ENCODE peak calls at places on chromosomes 7 and 10, in seven cellular contexts. F is foreskin fibroblast, P is fibroblast of pulmonary artery, Z is GM12865, S is tibial artery, B is fibroblast of the aortic adventitia, O is uterus. L is an unnamed sample.

GRCh38 chr10:104824378-104825006 is 183.4 kb downstream of the SORCS3 start:
- DNase-seq in Z (peak), P (peak), S (no peak), F (peak), O (no peak), B (peak), L (peak)

GRCh38 chr10:14062528-14063260 is 268.0 kb downstream of the FRMD4A start:
- DNase-seq in O (no peak), P (peak), Z (no peak), B (peak), S (no peak), F (peak), L (peak)

GRCh38 chr7:5478568-5479045 is 55.0 kb upstream of the TNRC18 start:
- DNase-seq in S (no peak), P (no peak), O (no peak), B (no peak), F (peak), Z (no peak), L (no peak)

GRCh38 chr10:6103591-6103990 is 14.8 kb downstream of the RBM17 start:
- DNase-seq in B (no peak), S (no peak), P (no peak), Z (no peak), F (no peak), O (no peak), L (no peak)

GRCh38 chr7:157763279-157764000 is 426.6 kb downstream of the DNAJB6 start:
- DNase-seq in Z (no peak), F (no peak), O (no peak), B (no peak), P (no peak), S (no peak), L (no peak)

GRCh38 chr10:91313761-91314520 is 93.5 kb downstream of the PCGF5 start:
- DNase-seq in Z (no peak), B (peak), S (no peak), P (peak), F (peak), O (no peak), L (peak)

GRCh38 chr10:1807196-1807595 is 69.9 kb upstream of the ADARB2 start:
- DNase-seq in O (no peak), F (no peak), Z (no peak), B (no peak), S (no peak), P (no peak), L (no peak)

GRCh38 chr7:119351320-119351719 is 921.7 kb upstream of the KCND2 start:
- DNase-seq in Z (no peak), O (no peak), P (no peak), S (no peak), F (no peak), B (no peak), L (no peak)

GRCh38 chr7:50531401-50531906 is 33.8 kb downstream of the DDC start:
- DNase-seq in F (peak), P (peak), B (no peak), O (no peak), Z (peak), S (no peak), L (peak)

GRCh38 chr7:55420535-55420934 is 55.4 kb downstream of the LANCL2 start:
- DNase-seq in S (no peak), F (peak), O (no peak), Z (no peak), B (no peak), P (no peak), L (no peak)

GRCh38 chr10:53403688-53404087 is 631.1 kb upstream of the MBL2 start:
- DNase-seq in O (peak), B (peak), F (no peak), P (peak), Z (no peak), S (no peak), L (peak)

GRCh38 chr10:44323838-44324237 is 61.1 kb downstream of the CXCL12 start:
- DNase-seq in B (no peak), O (no peak), P (no peak), Z (no peak), S (no peak), F (no peak), L (no peak)

GRCh38 chr7:33392143-33392542 is 262.8 kb downstream of the BBS9 start:
- DNase-seq in F (no peak), S (no peak), P (no peak), Z (no peak), O (no peak), B (no peak), L (no peak)

GRCh38 chr7:150446288-150446938 is 4.0 kb upstream of the GIMAP8 start:
- DNase-seq in S (no peak), Z (no peak), B (no peak), P (no peak), O (no peak), F (no peak), L (no peak)

GRCh38 chr7:150447966-150448788 is 2.3 kb upstream of the GIMAP8 start:
- DNase-seq in F (no peak), S (no peak), O (no peak), B (no peak), Z (peak), P (no peak), L (no peak)

GRCh38 chr7:150449206-150449956 is 1.0 kb upstream of the GIMAP8 start:
- DNase-seq in Z (peak), B (no peak), O (no peak), F (no peak), S (no peak), P (no peak), L (no peak)

GRCh38 chr7:150450491-150450992 is at the start of gene GIMAP8:
- DNase-seq in P (no peak), B (no peak), O (peak), F (no peak), Z (peak), S (peak), L (no peak)

GRCh38 chr7:150448789-150449147 is 1.7 kb upstream of the GIMAP8 start:
- DNase-seq in S (peak), F (peak), O (peak), P (peak), Z (peak), B (peak), L (peak)
- H3K4me3 ChIP-seq in S (no peak), F (no peak), O (no peak), P (no peak), Z (no peak), B (no peak), L (no peak)

GRCh38 chr7:116715087-116715486 is 43.1 kb downstream of the MET start:
- DNase-seq in O (no peak), B (no peak), F (peak), P (no peak), S (no peak), Z (no peak), L (no peak)
- H3K4me3 ChIP-seq in O (no peak), B (no peak), F (no peak), P (no peak), S (no peak), Z (no peak), L (no peak)

GRCh38 chr7:88101769-88102168 is 118.1 kb downstream of the SRI start:
- DNase-seq in F (no peak), P (no peak), O (no peak), S (no peak), B (no peak), Z (peak), L (no peak)
- H3K4me3 ChIP-seq in F (no peak), P (no peak), O (no peak), S (no peak), B (no peak), Z (no peak), L (no peak)

DNA sequence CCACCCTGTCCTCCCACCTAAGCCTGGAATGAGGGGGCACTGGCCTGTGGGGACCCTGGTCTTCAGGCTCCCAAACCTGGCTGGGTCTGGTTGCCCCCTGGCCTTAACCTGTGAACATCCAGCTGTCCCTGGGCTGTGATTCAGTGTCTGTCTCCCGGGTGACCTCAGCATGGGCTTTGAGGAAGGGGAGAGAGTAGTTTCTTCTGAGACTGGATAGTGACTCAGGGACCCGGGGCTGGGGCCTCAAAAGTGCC is 251 bp upstream of the CLDN4 start:
- DNase-seq in O (no peak), B (no peak), Z (no peak), P (no peak), F (no peak), S (no peak), L (no peak)
- H3K4me3 ChIP-seq in O (no peak), B (no peak), Z (no peak), P (no peak), F (no peak), S (no peak), L (no peak)

DNA sequence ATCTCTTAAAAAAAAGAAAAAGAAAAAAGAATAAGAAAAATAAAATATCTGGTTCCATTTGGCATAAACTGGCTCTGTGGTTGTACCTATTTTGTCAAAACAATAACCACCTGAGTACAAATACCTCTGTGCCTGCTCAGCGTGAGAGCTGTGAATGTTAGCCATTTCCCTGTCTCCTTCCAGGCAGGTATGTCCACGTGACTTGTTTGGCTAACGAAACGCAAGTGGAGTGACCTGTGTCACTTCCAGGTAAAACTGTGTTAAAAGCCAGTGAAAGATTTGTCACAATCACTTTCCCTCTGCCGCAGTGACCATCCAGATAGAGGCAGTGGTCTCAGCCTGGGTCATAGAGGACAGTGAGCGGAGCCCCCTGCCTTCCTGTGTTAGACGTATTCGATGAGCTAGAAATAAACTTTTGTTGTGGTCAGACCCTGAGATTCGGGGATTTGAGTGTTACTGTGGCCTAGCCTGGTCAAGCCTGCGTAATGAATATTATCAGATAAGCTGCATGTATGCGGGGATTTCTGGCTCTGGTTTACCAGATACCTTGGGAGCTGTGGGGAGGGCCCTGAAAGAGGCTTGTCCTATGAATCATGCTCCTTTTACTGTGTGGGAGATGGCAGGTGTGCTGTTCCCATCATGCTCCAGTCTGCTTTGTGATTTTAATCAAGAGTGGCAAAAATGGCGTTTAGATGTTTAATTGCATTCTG is 3.7 kb downstream of the PTER start:
- DNase-seq in Z (peak), B (no peak), O (no peak), F (no peak), S (no peak), P (peak), L (peak)
- H3K4me3 ChIP-seq in Z (peak), B (no peak), O (no peak), F (no peak), S (no peak), P (no peak), L (no peak)

DNA sequence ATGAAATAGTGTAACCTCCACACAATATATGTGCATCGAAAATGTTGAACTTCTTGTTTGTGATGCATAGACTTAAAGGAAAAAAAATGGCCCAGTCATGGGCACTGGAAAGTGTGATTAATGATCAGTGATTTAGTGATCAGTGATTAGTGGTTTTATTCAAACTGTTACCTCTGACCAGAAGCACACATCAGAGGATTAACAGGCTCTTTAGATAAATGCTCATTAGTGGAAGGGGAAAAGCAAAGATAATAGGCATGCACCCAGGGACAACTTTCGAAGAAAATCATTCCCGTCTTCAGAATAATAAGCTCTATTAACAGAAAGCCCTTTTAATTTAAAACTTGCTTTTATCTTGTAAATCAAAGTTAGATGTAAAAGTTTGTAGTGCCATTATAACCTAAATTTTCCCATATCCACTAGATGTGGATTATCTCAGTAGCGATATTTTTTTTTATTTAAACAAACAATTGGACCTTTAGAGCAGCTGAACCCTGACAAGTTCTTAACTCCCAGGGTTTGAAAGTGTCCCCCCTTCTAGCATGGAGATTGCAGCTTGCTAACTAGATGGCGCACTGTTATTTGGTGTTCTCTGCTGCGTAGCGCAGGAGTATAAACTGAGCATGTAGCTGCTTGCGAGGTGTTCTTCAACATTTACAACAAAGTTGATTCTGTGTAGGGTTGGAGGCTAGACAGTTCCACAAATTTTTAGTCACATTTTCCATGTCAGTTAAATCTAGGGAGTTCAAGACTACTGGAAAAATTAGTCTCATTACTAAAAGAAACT is at the start of gene CREB5:
- DNase-seq in P (peak), O (no peak), S (no peak), Z (peak), B (no peak), F (no peak), L (peak)
- H3K4me3 ChIP-seq in P (no peak), O (no peak), S (peak), Z (no peak), B (peak), F (no peak), L (no peak)

L was measured in bronchial epithelial cell.